ENCODE peak calls at places on chromosomes 16 and 17, in five cellular contexts. X, S, Y, H and E are unnamed samples.

GRCh38 chr17:45426561-45426960 is 6.1 kb downstream of the ARHGAP27 start:
- DNase-seq in S (no peak), Y (no peak), X (no peak), H (no peak), E (no peak)

GRCh38 chr17:47914296-47914948 is 18.4 kb downstream of the SP2 start:
- DNase-seq in Y (no peak), S (no peak), H (no peak), X (no peak), E (no peak)

GRCh38 chr17:73972901-73973300 is 230.6 kb upstream of the RPL38 start:
- DNase-seq in H (no peak), X (no peak), S (no peak), Y (no peak), E (no peak)

GRCh38 chr17:37050905-37051304 is 102.2 kb downstream of the AATF start:
- DNase-seq in X (no peak), S (no peak), Y (no peak), H (no peak), E (no peak)

GRCh38 chr16:15650698-15651161 is 685 bp downstream of the NDE1 start:
- DNase-seq in S (peak), Y (no peak), H (no peak), X (peak), E (peak)

GRCh38 chr16:85113168-85113733 is 979 bp upstream of the CIBAR2 start:
- DNase-seq in S (no peak), H (no peak), Y (no peak), X (no peak), E (no peak)

GRCh38 chr17:27952366-27952765 is 59.2 kb upstream of the LYRM9 start:
- DNase-seq in Y (no peak), S (no peak), H (no peak), X (no peak), E (no peak)

GRCh38 chr16:53056528-53056881 is 1.7 kb downstream of the CHD9 start:
- DNase-seq in S (peak), X (no peak), Y (no peak), H (no peak), E (no peak)

GRCh38 chr16:75566889-75567255 is 693 bp downstream of the GABARAPL2 start:
- DNase-seq in X (no peak), Y (no peak), S (peak), H (peak), E (no peak)

GRCh38 chr16:23403547-23403946 is 49.4 kb downstream of the COG7 start:
- DNase-seq in H (no peak), S (no peak), X (no peak), Y (no peak), E (no peak)

GRCh38 chr16:19831678-19832077 is 53.0 kb downstream of the GPRC5B start:
- DNase-seq in S (peak), X (no peak), Y (no peak), H (no peak), E (no peak)

GRCh38 chr16:4935231-4935855 is 1.6 kb downstream of the PPL start:
- DNase-seq in H (no peak), Y (no peak), S (no peak), X (no peak), E (no peak)

GRCh38 chr17:11719203-11719602 is 120.9 kb downstream of the DNAH9 start:
- DNase-seq in S (no peak), H (no peak), Y (no peak), X (no peak), E (no peak)

GRCh38 chr17:11719852-11720251 is 121.6 kb downstream of the DNAH9 start:
- DNase-seq in S (no peak), H (no peak), Y (no peak), X (no peak), E (no peak)

GRCh38 chr17:11720816-11721215 is 122.5 kb downstream of the DNAH9 start:
- DNase-seq in Y (no peak), S (no peak), H (no peak), X (no peak), E (no peak)
- H2BK12ac ChIP-seq in Y (no peak), S (no peak), H (no peak), X (no peak), E (no peak)

DNA sequence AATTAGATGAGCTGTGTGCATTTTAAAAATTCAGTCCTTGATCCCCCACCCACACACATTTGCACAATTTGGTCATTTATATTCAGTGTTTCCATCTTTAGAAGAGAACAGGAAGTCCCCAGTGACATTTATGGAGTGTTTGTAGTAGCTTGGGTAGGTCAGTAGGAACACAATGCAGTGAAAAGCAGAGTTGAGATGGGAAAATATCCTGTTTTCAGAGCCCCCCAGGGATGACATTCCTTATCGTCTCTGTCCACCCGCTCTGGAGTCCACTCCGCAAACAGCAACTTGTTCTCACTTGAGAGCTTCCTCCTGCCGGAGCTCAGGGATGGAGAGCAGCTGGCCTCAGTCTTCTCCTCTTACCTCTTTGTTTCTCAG is 332.1 kb downstream of the SEC14L1 start:
- DNase-seq in X (no peak), H (no peak), S (peak), Y (no peak), E (no peak)
- H3K9ac ChIP-seq in X (no peak), H (no peak), S (peak), Y (no peak), E (no peak)

GRCh38 chr16:56911771-56912541 is 20.0 kb upstream of the HERPUD1 start:
- DNase-seq in Y (peak), X (no peak), H (no peak), S (peak), E (no peak)
- H2BK12ac ChIP-seq in Y (peak), X (no peak), H (no peak), S (no peak), E (no peak)

DNA sequence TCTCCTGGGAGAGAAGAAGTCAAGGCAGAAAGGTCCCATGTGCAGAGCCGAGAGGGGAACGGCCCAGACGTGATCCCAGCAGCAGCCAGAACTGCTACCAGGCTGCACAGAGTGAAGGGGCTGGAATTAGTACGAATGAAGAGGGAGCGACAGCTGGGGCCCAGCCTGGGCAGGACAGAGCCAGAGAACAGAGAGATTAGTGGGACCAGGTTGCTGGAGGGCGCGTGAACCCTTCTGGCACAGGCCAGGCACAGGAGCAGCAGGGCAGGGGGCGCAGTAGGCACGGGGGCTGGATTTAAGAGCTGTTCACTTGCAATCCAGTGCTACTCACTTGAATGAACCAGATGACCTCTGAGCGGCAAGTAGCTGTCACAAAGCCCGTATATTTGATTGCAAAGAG is 66.9 kb downstream of the PLXDC1 start:
- DNase-seq in X (no peak), S (no peak), H (no peak), Y (no peak), E (no peak)
- H3K9ac ChIP-seq in X (no peak), S (no peak), H (no peak), Y (no peak), E (peak)

GRCh38 chr17:41617698-41618097 is 5.1 kb upstream of the KRT16 start:
- DNase-seq in X (no peak), S (no peak), H (no peak), Y (no peak), E (no peak)
- H2BK12ac ChIP-seq in X (no peak), S (no peak), H (no peak), Y (peak), E (peak)

DNA sequence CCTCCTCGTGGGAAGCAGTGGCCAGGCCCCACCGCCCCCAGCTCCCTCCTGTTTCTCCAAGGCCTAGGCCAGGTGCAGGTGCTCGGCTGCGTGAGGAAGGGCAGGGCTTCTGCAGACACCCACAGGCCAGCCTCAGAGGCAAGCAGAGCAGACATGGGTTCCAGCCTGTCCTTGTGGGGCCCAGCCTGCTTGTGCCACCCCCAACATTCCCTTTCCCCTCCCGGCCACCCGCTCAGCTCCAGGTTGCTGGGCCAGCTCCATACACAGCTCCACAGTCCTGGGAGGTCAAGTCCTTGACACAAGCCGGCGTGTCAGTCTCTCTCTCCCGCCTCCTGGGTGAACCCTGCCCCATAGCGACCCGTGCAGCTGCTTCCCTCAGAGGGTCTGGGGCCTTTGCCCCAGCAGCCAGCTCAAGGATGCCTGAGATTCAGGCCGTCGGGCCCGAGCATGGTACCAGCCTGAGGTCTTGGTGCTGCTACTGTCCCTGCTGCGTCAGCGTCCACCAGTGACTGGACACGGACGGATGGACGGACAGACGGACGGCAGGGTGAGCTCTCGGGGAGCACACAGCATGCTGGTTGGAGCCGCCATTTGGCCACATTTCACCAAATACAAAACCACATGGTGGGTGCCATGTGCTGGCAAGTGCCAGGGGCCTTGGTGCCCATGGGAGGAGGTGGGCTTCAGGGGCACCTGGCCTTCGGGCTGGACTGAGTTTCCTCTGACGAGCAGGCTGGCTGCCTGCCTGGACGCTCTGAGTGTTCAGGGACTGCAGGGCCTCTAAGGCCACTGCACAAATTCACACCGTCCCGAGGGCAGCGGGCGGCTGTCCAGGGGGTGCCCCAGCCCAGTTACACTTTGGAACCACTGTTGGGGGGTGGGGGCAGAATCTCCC is 8.0 kb downstream of the SECTM1 start:
- DNase-seq in S (no peak), X (no peak), Y (no peak), H (no peak), E (no peak)
- H3K9ac ChIP-seq in S (no peak), X (no peak), Y (no peak), H (no peak), E (no peak)

GRCh38 chr16:60648260-60648659 is 1388.0 kb downstream of the CDH8 start:
- DNase-seq in S (no peak), X (no peak), Y (no peak), H (no peak), E (no peak)
- H2BK12ac ChIP-seq in S (no peak), X (no peak), Y (no peak), H (no peak), E (no peak)